ENCODE peak calls at places on chromosomes 12 and 14, in seven cellular contexts. T is GM23248, L is SK-N-SH, I is mammary epithelial cell, D is osteoblast, G is HCT116, P is H9. A is an unnamed sample.
A peak's percentile ranks its signal among the peaks of the same experiment; 100 is the strongest.

GRCh38 chr12:29807125-29807524 is 23.4 kb upstream of the TMTC1 start:
- DNase-seq in T (peak; percentile 13), P (no peak), D (no peak), G (no peak), I (peak; percentile 68), L (no peak), A (no peak)

GRCh38 chr14:49769171-49769570 is 1.2 kb downstream of the KLHDC2 start:
- DNase-seq in P (no peak), L (peak; percentile 12), D (peak; percentile 71), G (no peak), I (peak; percentile 23), T (peak; percentile 73), A (no peak)

GRCh38 chr12:77131977-77132490 is 66.7 kb upstream of the E2F7 start:
- DNase-seq in L (no peak), P (no peak), T (no peak), G (no peak), I (no peak), D (no peak), A (no peak)

GRCh38 chr14:76715102-76715926 is 46.0 kb upstream of the VASH1 start:
- DNase-seq in I (no peak), P (no peak), G (no peak), T (peak; percentile 51), L (no peak), D (no peak), A (no peak)

GRCh38 chr14:36268957-36269734 is 51.3 kb downstream of the MBIP start:
- DNase-seq in D (no peak), P (peak; percentile 47), T (no peak), L (no peak), I (no peak), G (no peak), A (no peak)

GRCh38 chr14:75232597-75232996 is 46.0 kb upstream of the FOS start:
- DNase-seq in T (no peak), D (no peak), G (no peak), P (no peak), I (no peak), L (no peak), A (no peak)

GRCh38 chr12:44021471-44021971 is 185.6 kb downstream of the TMEM117 start:
- DNase-seq in L (no peak), I (no peak), P (no peak), T (no peak), G (no peak), D (no peak), A (peak; percentile 92)

GRCh38 chr12:6548556-6549378 is 7.1 kb downstream of the IFFO1 start:
- DNase-seq in D (peak; percentile 96), P (no peak), I (no peak), L (no peak), T (peak; percentile 97), G (no peak), A (no peak)

GRCh38 chr12:54419088-54419887 is at the start of gene ITGA5:
- DNase-seq in L (peak; percentile 58), D (peak; percentile 98), G (peak; percentile 18), I (peak; percentile 76), T (peak; percentile 93), P (peak; percentile 70), A (no peak)

GRCh38 chr12:54415223-54415929 is 3.7 kb downstream of the ITGA5 start:
- DNase-seq in L (no peak), T (peak; percentile 60), P (no peak), D (peak; percentile 31), I (no peak), G (no peak), A (no peak)

GRCh38 chr12:54418441-54419087 is 502 bp downstream of the ITGA5 start:
- DNase-seq in L (peak; percentile 55), G (no peak), T (peak; percentile 41), D (no peak), I (no peak), P (no peak), A (no peak)

GRCh38 chr12:54416908-54417603 is 2.0 kb downstream of the ITGA5 start:
- DNase-seq in T (peak; percentile 40), I (no peak), G (no peak), P (no peak), L (no peak), D (no peak), A (no peak)

GRCh38 chr12:54417712-54418440 is 1.2 kb downstream of the ITGA5 start:
- DNase-seq in L (peak; percentile 47), P (no peak), D (no peak), I (no peak), G (no peak), T (peak; percentile 53), A (no peak)
- H2AFZ ChIP-seq in L (no peak overlapping the region), P (no peak overlapping the region), D (no peak overlapping the region), I (peak overlapping the region; percentile 47), G (no peak overlapping the region), T (no peak overlapping the region), A (no peak overlapping the region)

GRCh38 chr12:112523856-112524255 is 105.1 kb downstream of the PTPN11 start:
- DNase-seq in I (no peak), D (no peak), G (no peak), T (no peak), P (no peak), L (no peak), A (no peak)
- H3K27me3 ChIP-seq in I (no peaks in the 10 kb centered on the region), D (no peaks in the 10 kb centered on the region), G (no peaks in the 10 kb centered on the region), T (no peaks in the 10 kb centered on the region), P (no peaks in the 10 kb centered on the region), L (no peaks in the 10 kb centered on the region), A (peaks cover 3% of the 10 kb centered on the region)

DNA sequence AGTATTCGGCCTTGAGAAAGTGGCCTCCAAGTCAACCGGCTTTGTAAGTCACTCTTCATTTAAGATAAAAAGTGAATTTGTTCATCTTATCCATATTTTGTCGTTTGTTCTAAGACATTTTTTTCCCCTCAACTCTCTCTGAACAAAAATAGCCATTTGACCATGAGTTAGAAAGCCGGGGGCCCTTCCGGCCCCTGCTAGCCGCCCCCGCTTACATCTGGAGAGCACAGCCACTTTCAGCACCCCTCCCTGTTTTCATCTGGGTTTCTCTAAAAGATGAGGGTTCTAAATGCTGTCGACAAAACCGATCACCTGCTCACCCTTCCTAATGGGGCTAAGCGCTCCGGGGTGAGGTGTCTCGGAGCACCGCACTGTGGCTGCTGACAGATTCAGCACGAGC is 30.7 kb upstream of the DLK1 start:
- DNase-seq in T (no peak), L (no peak), G (no peak), P (no peak), D (no peak), I (no peak), A (no peak)
- H2AFZ ChIP-seq in T (no peak overlapping the region), L (no peak overlapping the region), G (no peak overlapping the region), P (no peak overlapping the region), D (no peak overlapping the region), I (no peak overlapping the region), A (no peak overlapping the region)

GRCh38 chr12:123879691-123880090 is 92.9 kb downstream of the CCDC92 start:
- DNase-seq in L (no peak), D (no peak), P (no peak), T (no peak), I (no peak), G (no peak), A (no peak)
- H3K27me3 ChIP-seq in L (peaks cover 12% of the 10 kb centered on the region), D (peaks cover 31% of the 10 kb centered on the region), P (no peaks in the 10 kb centered on the region), T (peaks cover 12% of the 10 kb centered on the region), I (peaks cover 2% of the 10 kb centered on the region), G (peaks cover 3% of the 10 kb centered on the region), A (no peaks in the 10 kb centered on the region)

GRCh38 chr12:75327642-75328041 is 2.5 kb downstream of the CAPS2 start:
- DNase-seq in L (no peak), T (no peak), I (no peak), G (no peak), D (no peak), P (no peak), A (no peak)

GRCh38 chr12:75317784-75318183 is 12.3 kb downstream of the CAPS2 start:
- DNase-seq in L (no peak), I (no peak), T (no peak), P (no peak), G (no peak), D (no peak), A (no peak)

GRCh38 chr12:75323663-75324062 is 6.5 kb downstream of the CAPS2 start:
- DNase-seq in D (no peak), I (no peak), P (no peak), T (peak; percentile 11), G (no peak), L (no peak), A (no peak)

DNA sequence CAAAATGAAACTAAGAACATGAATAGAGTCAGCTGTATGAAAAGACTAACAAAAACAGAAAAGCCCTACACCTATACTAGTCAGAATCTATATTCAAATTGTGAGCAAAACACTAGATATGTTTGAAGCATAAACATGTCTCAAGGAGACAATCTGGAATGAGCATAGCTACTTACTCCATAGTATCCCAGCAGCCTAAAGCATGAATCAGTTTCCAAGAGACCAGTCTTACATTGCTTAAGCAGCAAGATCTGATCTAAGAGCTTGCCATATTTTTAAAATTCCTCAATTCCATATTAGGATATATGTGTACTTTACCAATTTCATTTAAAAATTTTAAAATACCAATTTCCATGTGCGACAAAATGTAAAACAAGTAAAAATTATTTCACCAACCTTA is 7.7 kb downstream of the CAPS2 start:
- DNase-seq in G (no peak), P (no peak), I (no peak), T (peak; percentile 80), D (no peak), L (no peak), A (no peak)
- H2AFZ ChIP-seq in G (no peak overlapping the region), P (no peak overlapping the region), I (no peak overlapping the region), T (peak overlapping the region; percentile 68), D (peak overlapping the region; percentile 76), L (peak overlapping the region; percentile 31), A (no peak overlapping the region)

GRCh38 chr14:88490168-88490567 is 64.6 kb downstream of the PTPN21 start:
- DNase-seq in P (peak; percentile 33), L (no peak), G (no peak), I (no peak), D (no peak), T (no peak), A (no peak)

GRCh38 chr14:88492272-88493089 is 62.3 kb downstream of the PTPN21 start:
- DNase-seq in D (peak; percentile 91), G (peak; percentile 48), I (peak; percentile 49), T (peak; percentile 80), P (peak; percentile 72), L (peak; percentile 81), A (peak; percentile 41)

GRCh38 chr14:88493392-88494185 is 61.2 kb downstream of the PTPN21 start:
- DNase-seq in G (no peak), D (no peak), P (no peak), T (no peak), L (no peak), I (no peak), A (no peak)

GRCh38 chr14:88488081-88488480 is 66.7 kb downstream of the PTPN21 start:
- DNase-seq in T (no peak), P (no peak), L (no peak), D (no peak), G (no peak), I (peak; percentile 66), A (no peak)

GRCh38 chr14:88488897-88489296 is 65.9 kb downstream of the PTPN21 start:
- DNase-seq in I (no peak), D (no peak), P (no peak), T (no peak), L (no peak), G (no peak), A (no peak)
- H3K27me3 ChIP-seq in I (no peaks in the 10 kb centered on the region), D (no peaks in the 10 kb centered on the region), P (no peaks in the 10 kb centered on the region), T (no peaks in the 10 kb centered on the region), L (no peaks in the 10 kb centered on the region), G (no peaks in the 10 kb centered on the region), A (no peaks in the 10 kb centered on the region)

DNA sequence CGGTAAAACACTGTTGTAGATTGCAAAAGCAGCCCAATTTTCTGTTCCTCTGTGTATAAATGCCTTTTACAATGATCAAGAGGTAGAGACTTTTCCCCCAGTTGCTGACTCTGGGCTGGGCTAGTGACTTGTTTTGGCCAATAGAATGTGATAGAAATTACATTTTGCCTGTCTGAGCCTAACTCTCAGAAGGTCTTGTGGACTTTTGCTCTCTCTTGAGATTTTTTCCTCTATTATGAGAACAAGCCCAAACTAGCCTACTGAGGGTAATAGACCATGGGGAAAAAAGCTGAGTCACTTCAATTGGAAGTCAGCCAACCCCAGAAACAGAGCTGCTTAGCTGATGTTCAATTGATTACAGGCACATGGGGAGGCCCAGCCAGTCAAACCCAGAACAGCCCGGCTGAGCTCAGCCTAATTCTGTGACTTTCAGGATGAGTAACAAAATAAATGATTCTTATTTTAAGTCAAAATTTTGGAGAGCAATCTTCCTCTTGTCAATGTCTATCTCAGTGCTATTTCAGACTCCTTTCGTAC is 61.4 kb downstream of the MYF5 start:
- DNase-seq in D (no peak), I (peak; percentile 97), G (peak; percentile 53), T (peak; percentile 70), L (peak; percentile 10), P (no peak), A (peak; percentile 31)
- H2AFZ ChIP-seq in D (peak overlapping the region; percentile 76), I (peak overlapping the region; percentile 35), G (peak overlapping the region; percentile 63), T (peak overlapping the region; percentile 75), L (peak overlapping the region; percentile 79), P (no peak overlapping the region), A (no peak overlapping the region)

A was measured in MM.1S.